ENCODE peak calls at places on chromosomes 16 and 17, in five cellular contexts. J is HS-5, E is neuronal stem cell, H is kidney tubule cell, T is right cardiac atrium. F is an unnamed sample.

GRCh38 chr16:84063972-84064371 is 21.4 kb upstream of the SLC38A8 start:
- DNase-seq in J (no peak), E (no peak), H (no peak), T (no peak), F (no peak)

GRCh38 chr17:71208111-71208704 is 912.6 kb upstream of the SOX9 start:
- DNase-seq in J (peak; percentile 65), E (no peak), H (peak; percentile 22), T (no peak), F (no peak)

GRCh38 chr17:27878776-27879562 is 14.2 kb downstream of the LYRM9 start:
- DNase-seq in J (no peak), E (no peak), H (no peak), T (peak; percentile 56), F (no peak)

GRCh38 chr16:11794447-11794846 is 2.6 kb downstream of the ZC3H7A start:
- DNase-seq in J (no peak), E (no peak), H (no peak), T (no peak), F (no peak)

GRCh38 chr17:81129289-81129688 is 36.0 kb upstream of the PVALEF start:
- DNase-seq in J (no peak), E (no peak), H (no peak), T (no peak), F (no peak)

GRCh38 chr17:69287168-69287567 is 39.8 kb downstream of the ABCA5 start:
- DNase-seq in J (peak; percentile 42), E (no peak), H (peak; percentile 27), T (no peak), F (no peak)

GRCh38 chr16:76614255-76614654 is 337.1 kb downstream of the CNTNAP4 start:
- DNase-seq in J (no peak), E (no peak), H (no peak), T (no peak), F (no peak)

GRCh38 chr17:31308372-31308905 is 5.4 kb downstream of the EVI2B start:
- DNase-seq in J (no peak), E (no peak), H (no peak), T (no peak), F (no peak)

GRCh38 chr16:11029948-11030347 is 85.6 kb downstream of the CLEC16A start:
- DNase-seq in J (peak; percentile 73), E (no peak), H (no peak), T (no peak), F (no peak)

GRCh38 chr16:23254338-23254737 is 47.8 kb upstream of the SCNN1B start:
- DNase-seq in J (no peak), E (no peak), H (peak; percentile 89), T (no peak), F (no peak)

GRCh38 chr17:65022751-65023421 is 33.7 kb downstream of the GNA13 start:
- DNase-seq in J (no peak), E (no peak), H (peak; percentile 92), T (no peak), F (no peak)

GRCh38 chr16:22659933-22660332 is 149.2 kb downstream of the NPIPB5 start:
- DNase-seq in J (no peak), E (no peak), H (no peak), T (no peak), F (no peak)

GRCh38 chr16:69542974-69543373 is 22.8 kb upstream of the NFAT5 start:
- DNase-seq in J (no peak), E (no peak), H (no peak), T (no peak), F (no peak)

GRCh38 chr16:30447512-30448226 is 2.0 kb upstream of the SEPHS2 start:
- DNase-seq in J (no peak), E (no peak), H (peak; percentile 45), T (no peak), F (no peak)

GRCh38 chr17:43584666-43585102 is 38.5 kb upstream of the ETV4 start:
- DNase-seq in J (no peak), E (no peak), H (no peak), T (no peak), F (no peak)

GRCh38 chr17:43858201-43858600 is 11.2 kb downstream of the CD300LG start:
- DNase-seq in J (no peak), E (no peak), H (no peak), T (no peak), F (no peak)

GRCh38 chr16:50697881-50698767 is 4.7 kb downstream of the NOD2 start:
- DNase-seq in J (no peak), E (no peak), H (peak; percentile 81), T (no peak), F (no peak)

GRCh38 chr16:72013389-72013788 is 4.8 kb downstream of the DHODH start:
- DNase-seq in J (no peak), E (no peak), H (peak; percentile 81), T (peak; percentile 67), F (peak; percentile 68)

GRCh38 chr16:21101631-21102420 is 48.8 kb downstream of the DNAH3 start:
- DNase-seq in J (no peak), E (peak; percentile 9), H (no peak), T (peak; percentile 70), F (peak; percentile 34)

GRCh38 chr16:53789159-53789558 is 85.2 kb downstream of the FTO start:
- DNase-seq in J (no peak), E (no peak), H (peak; percentile 78), T (no peak), F (no peak)

GRCh38 chr16:70416748-70417616 is 21.9 kb downstream of the ST3GAL2 start:
- DNase-seq in J (no peak), E (no peak), H (peak; percentile 67), T (no peak), F (no peak)

GRCh38 chr17:20121359-20122235 is 112.4 kb downstream of the SPECC1 start:
- DNase-seq in J (peak; percentile 40), E (peak; percentile 71), H (peak; percentile 55), T (peak; percentile 84), F (peak; percentile 73)

GRCh38 chr17:80519091-80519781 is 25.4 kb upstream of the RPTOR start:
- DNase-seq in J (no peak), E (no peak), H (no peak), T (no peak), F (no peak)

F was measured in left cardiac atrium.